ENCODE peak calls at places on chromosomes 12 and 14, in six cellular contexts. L is fibroblast of mammary gland, Q is pancreas, O is astrocyte of the spinal cord, U is psoas muscle, J is upper lobe of right lung. B is an unnamed sample.

GRCh38 chr14:66401447-66402095 is 84.6 kb upstream of the CCDC196 start:
- DNase-seq in O (peak), U (no peak), J (no peak), Q (peak), L (peak), B (no peak)

GRCh38 chr14:63050694-63051093 is 5.4 kb upstream of the KCNH5 start:
- DNase-seq in U (no peak), J (no peak), L (no peak), O (no peak), Q (no peak), B (no peak)

GRCh38 chr12:108477881-108478259 is 37.2 kb upstream of the FICD start:
- DNase-seq in U (no peak), L (no peak), O (no peak), J (no peak), Q (no peak), B (no peak)

GRCh38 chr14:99808515-99808914 is 15.3 kb downstream of the EML1 start:
- DNase-seq in Q (no peak), U (no peak), J (no peak), O (no peak), L (peak), B (no peak)

GRCh38 chr12:70260610-70261009 is 17.4 kb downstream of the CNOT2 start:
- DNase-seq in Q (no peak), U (no peak), O (no peak), L (no peak), J (no peak), B (no peak)

GRCh38 chr12:12722351-12723146 is 5.4 kb downstream of the CDKN1B start:
- DNase-seq in U (no peak), Q (no peak), O (peak), L (peak), J (no peak), B (no peak)

GRCh38 chr12:100826323-100826722 is 31.7 kb downstream of the ANO4 start:
- DNase-seq in L (peak), O (peak), Q (peak), J (peak), U (peak), B (no peak)

GRCh38 chr12:96981053-96981452 is 74.0 kb downstream of the NEDD1 start:
- DNase-seq in Q (no peak), U (no peak), J (no peak), L (peak), O (peak), B (no peak)

GRCh38 chr14:66601932-66602578 is 94.1 kb downstream of the GPHN start:
- DNase-seq in J (no peak), L (no peak), U (no peak), Q (no peak), O (no peak), B (no peak)

GRCh38 chr14:22854963-22855724 is 16.4 kb upstream of the LRP10 start:
- DNase-seq in J (no peak), U (no peak), L (no peak), O (no peak), Q (no peak), B (no peak)

GRCh38 chr14:91731018-91731417 is 868 bp downstream of the CATSPERB start:
- DNase-seq in J (no peak), L (no peak), O (no peak), Q (no peak), U (no peak), B (no peak)

GRCh38 chr12:52442600-52443061 is 8.5 kb upstream of the KRT75 start:
- DNase-seq in O (peak), Q (peak), J (no peak), L (peak), U (no peak), B (no peak)

GRCh38 chr12:57242691-57243454 is 8.1 kb downstream of the STAC3 start:
- DNase-seq in U (peak), J (peak), Q (peak), O (peak), L (no peak), B (peak)

GRCh38 chr12:47775100-47775911 is 2.3 kb downstream of the SLC48A1 start:
- DNase-seq in U (peak), L (peak), J (peak), O (no peak), Q (no peak), B (no peak)

GRCh38 chr12:20142956-20143355 is 225.4 kb upstream of the PDE3A start:
- DNase-seq in Q (no peak), J (no peak), O (no peak), L (no peak), U (no peak), B (no peak)

GRCh38 chr12:65204886-65205525 is 35.6 kb downstream of the LEMD3 start:
- DNase-seq in U (no peak), L (no peak), O (no peak), J (no peak), Q (no peak), B (no peak)

GRCh38 chr14:89415139-89415538 is 1.9 kb downstream of the FOXN3 start:
- DNase-seq in U (no peak), J (no peak), L (no peak), O (no peak), Q (no peak), B (no peak)

GRCh38 chr12:27785882-27786570 is 6.0 kb upstream of the MANSC4 start:
- DNase-seq in J (no peak), U (no peak), O (peak), L (peak), Q (no peak), B (no peak)

GRCh38 chr12:96075560-96075959 is 40.2 kb upstream of the LTA4H start:
- DNase-seq in J (no peak), L (no peak), Q (no peak), O (no peak), U (no peak), B (no peak)

GRCh38 chr14:45649051-45649450 is 396.0 kb upstream of the MIS18BP1 start:
- DNase-seq in J (no peak), L (no peak), U (no peak), O (peak), Q (no peak), B (no peak)

GRCh38 chr12:100716658-100716948 is 78.0 kb upstream of the ANO4 start:
- DNase-seq in L (no peak), O (peak), Q (no peak), U (no peak), J (no peak), B (no peak)

GRCh38 chr14:103765526-103765925 is 49.9 kb downstream of the ZFYVE21 start:
- DNase-seq in O (no peak), Q (no peak), U (no peak), L (no peak), J (no peak), B (no peak)

GRCh38 chr12:57611116-57611809 is at the start of gene ARHGEF25:
- DNase-seq in Q (peak), J (no peak), L (peak), U (peak), O (peak), B (no peak)

GRCh38 chr12:111038941-111039340 is 118.6 kb upstream of the MYL2 start:
- DNase-seq in U (no peak), L (no peak), O (no peak), Q (no peak), J (no peak), B (no peak)

GRCh38 chr12:57864382-57864781 is 17.9 kb upstream of the CTDSP2 start:
- DNase-seq in J (no peak), L (no peak), Q (no peak), U (peak), O (no peak), B (no peak)

GRCh38 chr14:88045705-88046104 is 40.8 kb downstream of the GPR65 start:
- DNase-seq in L (no peak), U (peak), O (no peak), Q (no peak), J (no peak), B (no peak)

GRCh38 chr14:88829685-88830302 is 5.3 kb downstream of the TTC8 start:
- DNase-seq in U (no peak), O (no peak), Q (no peak), L (no peak), J (no peak), B (no peak)

GRCh38 chr12:110281549-110282342 is 699 bp downstream of the ATP2A2 start:
- DNase-seq in Q (peak), O (peak), U (peak), L (peak), J (peak), B (peak)

GRCh38 chr14:94373708-94374107 is 14.7 kb downstream of the SERPINA1 start:
- DNase-seq in L (peak), O (peak), U (peak), J (no peak), Q (no peak), B (no peak)

GRCh38 chr14:102333395-102333794 is 13.8 kb downstream of the ZNF839 start:
- DNase-seq in L (no peak), U (no peak), J (no peak), Q (no peak), O (no peak), B (no peak)

GRCh38 chr12:6551496-6552139 is 4.2 kb downstream of the IFFO1 start:
- DNase-seq in O (peak), U (peak), J (no peak), L (peak), Q (no peak), B (no peak)

GRCh38 chr12:132424118-132424438 is 65.9 kb upstream of the FBRSL1 start:
- DNase-seq in L (no peak), U (no peak), O (no peak), J (no peak), Q (no peak), B (no peak)

DNA sequence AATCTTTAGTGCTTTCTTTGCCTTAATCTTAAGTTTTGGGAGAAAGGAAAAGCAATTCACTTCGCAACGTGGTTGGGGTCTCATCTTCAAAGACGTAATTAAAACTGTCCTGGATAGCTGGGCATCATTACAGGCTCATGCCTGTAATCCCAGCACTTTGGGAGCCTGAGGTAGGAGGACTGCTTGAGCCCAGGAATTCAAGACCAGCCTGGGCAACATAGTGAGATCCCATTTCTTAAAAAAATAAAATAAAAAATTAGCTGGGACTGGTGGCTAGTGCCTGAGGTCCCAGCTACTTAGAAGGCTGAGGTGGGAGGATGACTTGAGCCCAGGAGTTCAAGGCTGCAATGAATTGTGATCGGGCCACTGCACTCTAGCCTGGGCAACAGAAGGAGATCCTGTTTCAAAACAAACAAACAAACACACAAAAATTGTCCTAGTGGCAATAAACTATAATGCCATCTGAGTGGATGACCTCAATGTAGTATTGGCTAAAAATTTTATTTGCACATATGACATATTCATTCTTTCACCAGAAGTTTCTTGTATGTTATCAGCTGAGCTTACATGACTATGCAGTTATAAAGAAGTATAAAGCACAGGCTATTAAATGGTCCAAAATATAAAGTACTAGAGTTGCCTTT is 1.6 kb upstream of the MNAT1 start:
- DNase-seq in Q (no peak), U (no peak), O (no peak), L (no peak), J (no peak), B (no peak)
- TF ChIP-seq CTCF in Q (no peak), U (no peak), O (no peak), L (no peak), J (no peak), B (no peak)

GRCh38 chr14:32203928-32204357 is 874 bp upstream of the RNU6-8 start:
- DNase-seq in U (no peak), L (no peak), Q (peak), O (no peak), J (no peak), B (no peak)
- TF ChIP-seq CTCF in U (no peak), L (no peak), Q (no peak), O (no peak), J (no peak), B (no peak)

GRCh38 chr12:42482086-42482819 is 107.3 kb downstream of the PRICKLE1 start:
- DNase-seq in O (peak), U (peak), J (peak), Q (peak), L (peak), B (no peak)

GRCh38 chr12:42481368-42481767 is 108.2 kb downstream of the PRICKLE1 start:
- DNase-seq in U (no peak), L (no peak), J (no peak), O (no peak), Q (no peak), B (no peak)

GRCh38 chr12:42482820-42483533 is 106.6 kb downstream of the PRICKLE1 start:
- DNase-seq in U (peak), J (peak), O (peak), L (peak), Q (peak), B (peak)

GRCh38 chr12:42484996-42485395 is 104.5 kb downstream of the PRICKLE1 start:
- DNase-seq in Q (no peak), O (no peak), J (no peak), U (no peak), L (no peak), B (no peak)

DNA sequence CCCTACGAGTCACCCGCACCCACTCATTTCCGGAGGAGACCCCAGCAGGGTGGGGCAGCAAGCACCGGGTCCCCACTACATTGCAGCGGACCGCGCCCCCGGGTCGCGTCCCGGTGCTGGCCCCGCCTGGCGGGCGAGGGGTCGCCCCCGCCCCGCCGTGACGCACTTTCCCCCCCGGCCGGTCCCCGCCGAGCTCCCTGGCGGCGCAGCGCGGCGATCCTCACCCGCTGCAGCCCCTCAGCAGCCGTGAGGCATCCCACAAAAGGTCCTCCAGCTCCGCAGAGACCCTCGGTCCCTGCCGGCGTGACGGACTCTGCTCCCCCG is 106.0 kb downstream of the PRICKLE1 start:
- DNase-seq in O (no peak), L (no peak), J (no peak), U (no peak), Q (peak), B (peak)
- TF ChIP-seq CTCF in O (no peak), L (no peak), J (no peak), U (no peak), Q (no peak), B (no peak)

GRCh38 chr14:52313903-52314481 is at the start of gene PTGER2:
- DNase-seq in L (peak), Q (peak), J (peak), U (peak), O (peak), B (peak)

GRCh38 chr14:52315355-52315718 is 1.2 kb downstream of the PTGER2 start:
- DNase-seq in Q (no peak), L (peak), O (no peak), U (no peak), J (no peak), B (no peak)

GRCh38 chr14:52318829-52319604 is 4.9 kb downstream of the PTGER2 start:
- DNase-seq in O (peak), U (no peak), J (no peak), L (peak), Q (no peak), B (no peak)

GRCh38 chr14:52314521-52315354 is 626 bp downstream of the PTGER2 start:
- DNase-seq in J (peak), U (peak), Q (no peak), L (no peak), O (peak), B (peak)

GRCh38 chr14:52318057-52318456 is 3.9 kb downstream of the PTGER2 start:
- DNase-seq in L (no peak), U (no peak), Q (no peak), J (no peak), O (no peak), B (no peak)
- TF ChIP-seq CTCF in L (no peak), U (no peak), Q (no peak), J (no peak), O (no peak), B (no peak)

GRCh38 chr14:73749706-73750105 is 35.5 kb upstream of the PNMA1 start:
- DNase-seq in U (no peak), O (no peak), Q (no peak), J (no peak), L (no peak), B (no peak)
- TF ChIP-seq CTCF in U (no peak), O (no peak), Q (no peak), J (no peak), L (no peak), B (no peak)

GRCh38 chr14:33352821-33353220 is 414.1 kb downstream of the NPAS3 start:
- DNase-seq in U (no peak), Q (no peak), O (peak), L (no peak), J (no peak), B (no peak)
- TF ChIP-seq CTCF in U (no peak), Q (no peak), O (no peak), L (no peak), J (no peak), B (no peak)

GRCh38 chr14:96309907-96310330 is 53.2 kb downstream of the ATG2B start:
- DNase-seq in Q (no peak), O (peak), U (no peak), L (peak), J (no peak), B (no peak)
- TF ChIP-seq CTCF in Q (no peak), O (no peak), U (no peak), L (no peak), J (no peak), B (no peak)

GRCh38 chr12:14924541-14924940 is 13.8 kb downstream of the ERP27 start:
- DNase-seq in O (no peak), U (no peak), Q (no peak), J (no peak), L (no peak), B (no peak)

GRCh38 chr12:14920475-14921126 is 17.7 kb downstream of the ERP27 start:
- DNase-seq in L (no peak), U (no peak), O (no peak), Q (no peak), J (no peak), B (no peak)

GRCh38 chr12:14923944-14924343 is 14.4 kb downstream of the ERP27 start:
- DNase-seq in U (no peak), Q (no peak), O (no peak), J (no peak), L (no peak), B (no peak)

GRCh38 chr12:14919455-14919854 is 18.9 kb downstream of the ERP27 start:
- DNase-seq in L (no peak), J (no peak), Q (no peak), U (no peak), O (no peak), B (no peak)

GRCh38 chr12:14921218-14921617 is 17.1 kb downstream of the ERP27 start:
- DNase-seq in U (no peak), L (no peak), Q (no peak), J (no peak), O (no peak), B (no peak)
- TF ChIP-seq CTCF in U (no peak), L (no peak), Q (no peak), J (no peak), O (no peak), B (no peak)

GRCh38 chr12:45125997-45126396 is 75.1 kb upstream of the DBX2 start:
- DNase-seq in L (no peak), J (no peak), U (no peak), O (no peak), Q (no peak), B (no peak)

GRCh38 chr12:45122776-45123380 is 72.0 kb upstream of the DBX2 start:
- DNase-seq in U (no peak), L (peak), J (no peak), O (peak), Q (no peak), B (no peak)

GRCh38 chr12:45124485-45125155 is 73.7 kb upstream of the DBX2 start:
- DNase-seq in J (no peak), U (no peak), Q (no peak), O (no peak), L (no peak), B (no peak)

GRCh38 chr12:45121224-45121623 is 70.3 kb upstream of the DBX2 start:
- DNase-seq in L (no peak), O (no peak), Q (no peak), J (no peak), U (no peak), B (no peak)
- TF ChIP-seq CTCF in L (no peak), O (no peak), Q (no peak), J (no peak), U (no peak), B (no peak)

GRCh38 chr14:24212924-24213865 is at the start of gene CHMP4A:
- DNase-seq in Q (peak), J (peak), L (peak), U (peak), O (peak), B (peak)
- TF ChIP-seq CTCF in Q (no peak), J (peak), L (peak), U (no peak), O (peak), B (no peak)

B was measured in activated B cell treated with CpG ODN at 0.5 μM for 24 hours.